ENCODE peak calls at places on chromosomes 6 and 20, in nine cellular contexts. S, I, B, W, O, Y, J, X and U are unnamed samples. For H3K9me3, the result is how much of the 10 kb centered on the place peaks cover.

GRCh38 chr6:71888720-71889340 is 2.5 kb downstream of the RIMS1 start:
- DNase-seq in S (no peak), I (no peak), B (no peak), W (no peak), O (no peak), Y (no peak), J (no peak), X (no peak), U (no peak)

GRCh38 chr6:165804331-165805066 is 141.5 kb upstream of the PDE10A start:
- DNase-seq in S (no peak), I (peak), B (no peak), W (no peak), O (no peak), Y (no peak), J (no peak), X (no peak), U (no peak)

GRCh38 chr20:57941572-57942381 is 232.0 kb upstream of the PMEPA1 start:
- DNase-seq in S (peak), I (no peak), B (peak), W (peak), O (no peak), Y (no peak), J (no peak), X (peak), U (no peak)

GRCh38 chr20:18314786-18315406 is 26.6 kb downstream of the ZNF133 start:
- DNase-seq in S (no peak), I (no peak), B (no peak), W (peak), O (no peak), Y (no peak), J (no peak), X (peak), U (no peak)

GRCh38 chr6:36025932-36026327 is 1.5 kb upstream of the SLC26A8 start:
- DNase-seq in S (no peak), I (no peak), B (no peak), W (peak), O (no peak), Y (no peak), J (no peak), X (no peak), U (no peak)

GRCh38 chr6:109595998-109596397 is 95.0 kb downstream of the AK9 start:
- DNase-seq in S (peak), I (no peak), B (peak), W (peak), O (no peak), Y (no peak), J (no peak), X (peak), U (no peak)

GRCh38 chr6:106105493-106105892 is 19.4 kb downstream of the PRDM1 start:
- DNase-seq in S (no peak), I (no peak), B (no peak), W (no peak), O (no peak), Y (no peak), J (no peak), X (no peak), U (no peak)

GRCh38 chr6:119541132-119541905 is 191.8 kb upstream of the MAN1A1 start:
- DNase-seq in S (peak), I (no peak), B (no peak), W (peak), O (no peak), Y (no peak), J (no peak), X (peak), U (no peak)

GRCh38 chr6:169411296-169411695 is 157.7 kb upstream of the THBS2 start:
- DNase-seq in S (no peak), I (no peak), B (no peak), W (no peak), O (no peak), Y (no peak), J (no peak), X (no peak), U (no peak)
- H3K9me3 ChIP-seq in S (under half), I (under half), B (under half), W (under half), O (under half), Y (under half), J (under half), X (under half), U (under half)

GRCh38 chr6:134741193-134741521 is 208.7 kb downstream of the ALDH8A1 start:
- DNase-seq in S (no peak), I (no peak), B (no peak), W (peak), O (no peak), Y (no peak), J (no peak), X (no peak), U (no peak)

GRCh38 chr6:134735461-134735860 is 214.4 kb downstream of the ALDH8A1 start:
- DNase-seq in S (no peak), I (no peak), B (no peak), W (no peak), O (no peak), Y (no peak), J (no peak), X (no peak), U (no peak)

GRCh38 chr6:134739299-134740090 is 210.4 kb downstream of the ALDH8A1 start:
- DNase-seq in S (no peak), I (no peak), B (no peak), W (no peak), O (no peak), Y (no peak), J (no peak), X (no peak), U (no peak)

GRCh38 chr6:134740473-134741192 is 209.3 kb downstream of the ALDH8A1 start:
- DNase-seq in S (no peak), I (no peak), B (no peak), W (no peak), O (no peak), Y (no peak), J (no peak), X (peak), U (no peak)

GRCh38 chr6:134738486-134738885 is 211.4 kb downstream of the ALDH8A1 start:
- DNase-seq in S (no peak), I (no peak), B (no peak), W (no peak), O (no peak), Y (no peak), J (no peak), X (no peak), U (no peak)
- TF ChIP-seq CTCF in S (no peak), I (no peak), B (no peak), W (no peak), O (no peak), Y (no peak), J (no peak), X (no peak), U (no peak)

GRCh38 chr6:114344216-114344970 is 1.6 kb upstream of the HS3ST5 start:
- DNase-seq in S (no peak), I (no peak), B (no peak), W (peak), O (no peak), Y (no peak), J (no peak), X (no peak), U (no peak)
- H3K4me3 ChIP-seq in S (no peak), I (no peak), B (no peak), W (peak), O (no peak), Y (no peak), J (no peak), X (no peak), U (no peak)

DNA sequence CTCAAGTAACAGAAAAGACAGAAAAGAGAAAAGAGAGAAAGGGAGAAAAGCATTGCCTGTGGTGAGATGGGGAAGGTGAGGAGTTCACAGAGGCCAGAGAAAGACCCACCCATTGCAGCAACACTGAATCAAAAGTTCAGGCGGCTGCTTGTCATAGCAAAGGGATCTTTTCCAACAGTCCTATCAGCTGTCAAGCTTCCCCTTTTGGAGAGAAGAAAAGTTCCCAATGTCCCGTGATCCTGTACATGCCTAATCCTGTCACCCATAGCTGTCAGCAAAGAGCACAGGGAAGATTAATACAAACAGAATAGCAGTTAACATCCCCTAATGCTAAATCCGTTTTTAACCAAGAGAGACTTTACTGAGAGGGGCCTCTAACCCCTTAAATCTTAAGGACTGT is 8.9 kb upstream of the TRIM38 start:
- DNase-seq in S (no peak), I (no peak), B (no peak), W (no peak), O (no peak), Y (no peak), J (no peak), X (no peak), U (no peak)
- H3K9me3 ChIP-seq in S (under half), I (under half), B (under half), W (under half), O (under half), Y (under half), J (under half), X (under half), U (under half)

DNA sequence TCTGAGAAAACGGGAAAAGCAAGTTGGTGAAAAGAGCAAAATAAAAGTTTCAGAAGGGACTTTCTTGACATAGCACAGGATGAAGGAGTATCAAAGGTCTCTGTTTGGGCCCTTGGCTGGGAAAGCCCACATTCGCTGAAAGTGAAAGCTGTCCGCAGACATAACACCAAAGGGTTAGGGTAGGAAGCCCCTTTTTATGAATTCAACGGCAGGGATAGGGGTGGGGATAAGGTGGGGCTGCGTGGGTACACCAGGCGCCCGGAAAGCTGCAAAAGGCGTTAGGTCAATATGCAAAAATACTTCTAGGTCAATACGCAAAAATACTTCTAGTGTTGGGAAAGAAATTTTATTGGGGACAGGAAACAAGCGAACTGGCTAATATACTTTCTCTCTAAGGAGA is 135.1 kb downstream of the OR2B2 start:
- DNase-seq in S (no peak), I (no peak), B (no peak), W (no peak), O (no peak), Y (no peak), J (no peak), X (no peak), U (no peak)
- TF ChIP-seq CTCF in S (no peak), I (no peak), B (no peak), W (no peak), O (no peak), Y (no peak), J (no peak), X (no peak), U (no peak)

DNA sequence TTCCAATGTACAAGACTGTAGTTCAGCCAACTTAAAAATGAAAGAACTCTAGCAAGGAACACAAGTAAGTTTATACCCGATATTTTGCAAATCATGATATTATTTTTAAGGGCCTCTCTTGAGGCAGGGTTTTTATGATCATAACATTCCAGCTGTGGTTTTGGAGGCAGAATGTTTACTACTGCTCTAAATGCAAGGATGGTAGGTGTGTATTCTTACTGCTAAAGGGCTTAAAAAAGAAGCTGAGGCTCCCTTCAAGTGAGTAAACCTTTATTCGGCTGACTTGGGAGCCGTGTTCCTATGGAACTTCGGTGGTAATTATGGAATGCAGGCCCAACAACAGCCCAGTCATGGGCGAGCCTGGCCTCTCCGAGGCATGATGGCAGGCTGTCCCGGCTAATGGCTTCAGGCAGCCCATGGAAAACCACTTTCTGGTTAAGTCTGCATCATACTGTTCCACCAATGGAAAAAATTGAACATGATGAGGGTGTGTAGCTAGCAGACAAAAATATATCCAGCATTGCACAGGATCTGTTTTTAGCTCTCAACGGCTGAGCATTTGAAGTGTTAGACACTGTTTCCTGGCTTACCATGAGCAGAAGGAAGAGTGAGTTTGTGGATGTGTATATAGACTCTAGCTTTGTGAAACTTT is 111.5 kb downstream of the TIAM2 start:
- DNase-seq in S (no peak), I (no peak), B (no peak), W (no peak), O (no peak), Y (no peak), J (no peak), X (no peak), U (no peak)
- H3K4me3 ChIP-seq in S (no peak), I (peak), B (no peak), W (no peak), O (no peak), Y (peak), J (no peak), X (no peak), U (no peak)